ENCODE peak calls at places on chromosomes 1 and 21, in four cellular contexts. One of them, this sample, is unnamed.

GRCh38 chr1:87410771-87411170 is 82.1 kb downstream of the LMO4 start:
- DNase-seq in AG04450: no peak
- DNase-seq in PC-3: no peak
- DNase-seq in neuronal stem cell: no peak
- DNase-seq in this sample: no peak

GRCh38 chr1:67682659-67683197 is 2.3 kb upstream of the GADD45A start:
- DNase-seq in AG04450: peak; percentile 49
- DNase-seq in PC-3: peak; percentile 90
- DNase-seq in neuronal stem cell: no peak
- DNase-seq in this sample: no peak

GRCh38 chr21:44868707-44869106 is 4.8 kb downstream of the PTTG1IP start:
- DNase-seq in AG04450: no peak
- DNase-seq in PC-3: no peak
- DNase-seq in neuronal stem cell: no peak
- DNase-seq in this sample: no peak

GRCh38 chr1:117612517-117613248 is 6.8 kb downstream of the TENT5C start:
- DNase-seq in AG04450: peak; percentile 58
- DNase-seq in PC-3: peak; percentile 46
- DNase-seq in neuronal stem cell: no peak
- DNase-seq in this sample: no peak

GRCh38 chr1:241413386-241413785 is 56.4 kb upstream of the RGS7 start:
- DNase-seq in AG04450: peak; percentile 52
- DNase-seq in PC-3: peak; percentile 98
- DNase-seq in neuronal stem cell: no peak
- DNase-seq in this sample: no peak

GRCh38 chr1:182274618-182275017 is 117.0 kb downstream of the GLUL start:
- DNase-seq in AG04450: no peak
- DNase-seq in PC-3: no peak
- DNase-seq in neuronal stem cell: no peak
- DNase-seq in this sample: no peak

GRCh38 chr1:22711591-22712501 is 1.2 kb downstream of the EPHB2 start:
- DNase-seq in AG04450: no peak
- DNase-seq in PC-3: peak; percentile 12
- DNase-seq in neuronal stem cell: no peak
- DNase-seq in this sample: no peak

GRCh38 chr1:11422701-11423100 is 56.3 kb upstream of the DISP3 start:
- DNase-seq in AG04450: no peak
- DNase-seq in PC-3: no peak
- DNase-seq in neuronal stem cell: no peak
- DNase-seq in this sample: no peak

DNA sequence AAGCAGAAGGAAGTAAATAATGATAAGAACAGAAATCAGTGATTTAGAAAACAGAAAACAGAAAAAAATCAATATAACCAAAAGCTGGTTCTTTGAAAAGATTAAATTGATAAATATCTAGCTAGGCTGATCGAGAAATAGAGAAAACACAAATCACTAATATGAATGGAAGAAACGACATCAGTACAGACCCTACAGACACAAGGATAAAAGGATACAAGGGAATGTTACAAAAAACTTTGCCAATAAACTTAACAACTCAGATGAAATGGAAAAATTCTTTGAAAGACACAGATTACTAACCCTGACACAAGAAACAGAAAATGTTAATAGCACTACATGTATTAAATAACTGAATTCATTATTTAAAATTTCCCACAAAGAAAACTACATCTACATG is 6.3 kb upstream of the ARHGAP29 start:
- DNase-seq in AG04450: no peak
- DNase-seq in PC-3: no peak
- DNase-seq in neuronal stem cell: no peak
- DNase-seq in this sample: no peak
- H3K9me3 ChIP-seq in AG04450: no peaks in the 10 kb centered on the region
- H3K9me3 ChIP-seq in PC-3: no peaks in the 10 kb centered on the region
- H3K9me3 ChIP-seq in neuronal stem cell: peaks cover 4% of the 10 kb centered on the region
- H3K9me3 ChIP-seq in this sample: no peaks in the 10 kb centered on the region

DNA sequence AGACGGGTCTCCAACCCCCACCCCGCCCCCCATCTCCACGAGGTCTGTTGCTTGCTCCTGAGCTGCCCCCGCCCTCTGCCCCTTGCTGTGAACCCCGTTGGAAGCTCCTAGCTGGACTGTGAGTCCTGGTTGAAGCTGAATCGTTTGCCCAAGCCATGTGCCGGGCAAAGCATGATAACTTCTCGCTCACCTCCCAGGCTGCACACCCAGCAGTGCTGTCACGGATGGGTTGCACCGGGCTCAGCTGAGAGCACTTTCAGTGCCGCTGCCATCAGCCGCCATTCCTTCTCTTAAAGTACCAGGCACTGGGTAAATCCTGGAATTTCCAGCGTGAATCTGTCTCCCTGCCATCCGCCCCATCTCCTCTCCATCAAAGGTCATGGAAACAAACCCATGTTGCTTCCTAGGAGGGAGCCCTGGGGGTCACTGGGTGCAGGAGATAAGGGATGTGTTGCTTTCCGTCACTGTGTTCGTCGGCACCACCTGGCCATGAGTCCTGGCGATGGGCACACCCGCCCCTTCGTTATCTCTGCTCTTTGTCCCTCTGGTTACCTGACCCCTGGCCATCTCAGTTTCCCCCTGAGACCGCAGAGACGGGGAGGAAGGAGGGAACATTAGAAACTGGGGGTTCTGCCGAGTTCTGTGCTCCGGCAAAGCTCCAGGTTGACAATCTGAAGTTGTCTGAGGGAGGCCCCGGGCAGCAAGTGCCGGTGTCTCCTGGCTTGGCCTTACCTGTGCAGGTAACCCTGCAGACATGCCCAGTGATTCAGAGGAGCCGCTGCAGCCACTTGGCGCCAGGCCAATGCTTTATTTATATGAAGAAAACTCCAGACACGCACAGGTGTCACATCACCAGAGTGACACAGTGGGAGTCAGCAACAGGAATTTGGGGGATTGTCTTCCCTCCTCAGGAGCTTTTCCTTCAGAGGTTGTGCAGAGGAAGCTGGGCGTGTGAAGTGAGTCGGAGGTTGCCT is 2.7 kb downstream of the PDE9A start:
- DNase-seq in AG04450: no peak
- DNase-seq in PC-3: peak; percentile 86
- DNase-seq in neuronal stem cell: no peak
- DNase-seq in this sample: no peak
- H3K9me3 ChIP-seq in AG04450: no peaks in the 10 kb centered on the region
- H3K9me3 ChIP-seq in PC-3: no peaks in the 10 kb centered on the region
- H3K9me3 ChIP-seq in neuronal stem cell: no peaks in the 10 kb centered on the region
- H3K9me3 ChIP-seq in this sample: no peaks in the 10 kb centered on the region

DNA sequence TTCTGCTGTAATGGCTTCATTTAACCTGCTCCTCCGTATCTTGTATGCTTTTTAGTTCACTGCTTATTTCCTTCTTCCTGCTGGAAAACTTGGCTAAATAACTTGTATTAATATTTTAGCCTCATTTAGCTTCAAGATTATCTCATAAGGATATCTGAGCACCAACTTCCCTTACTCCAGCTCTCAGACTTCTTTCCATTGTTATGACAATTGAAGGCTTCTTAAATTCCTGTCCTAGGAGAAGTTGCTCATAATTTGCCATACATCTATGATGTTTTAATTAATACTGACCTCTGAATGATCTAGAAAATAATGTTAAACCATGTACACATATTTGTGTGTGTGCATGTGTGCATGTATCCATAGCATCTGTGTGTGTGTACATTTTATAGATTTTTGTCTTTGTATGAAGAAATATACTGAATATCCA is 1524.4 kb upstream of the TPTE start:
- DNase-seq in AG04450: no peak
- DNase-seq in PC-3: peak; percentile 1
- DNase-seq in neuronal stem cell: no peak
- DNase-seq in this sample: no peak
- H3K9me3 ChIP-seq in AG04450: peaks cover 18% of the 10 kb centered on the region
- H3K9me3 ChIP-seq in PC-3: no peaks in the 10 kb centered on the region
- H3K9me3 ChIP-seq in neuronal stem cell: no peaks in the 10 kb centered on the region
- H3K9me3 ChIP-seq in this sample: no peaks in the 10 kb centered on the region

GRCh38 chr21:9837946-9838801 is 683.2 kb upstream of the TPTE start:
- DNase-seq in AG04450: no peak
- DNase-seq in PC-3: peak; percentile 0
- DNase-seq in neuronal stem cell: no peak
- DNase-seq in this sample: peak; percentile 88
- H3K9me3 ChIP-seq in AG04450: peaks cover 32% of the 10 kb centered on the region
- H3K9me3 ChIP-seq in PC-3: peaks cover 28% of the 10 kb centered on the region
- H3K9me3 ChIP-seq in neuronal stem cell: no peaks in the 10 kb centered on the region
- H3K9me3 ChIP-seq in this sample: no peaks in the 10 kb centered on the region

GRCh38 chr21:27391990-27392389 is 425.1 kb upstream of the ADAMTS5 start:
- DNase-seq in AG04450: no peak
- DNase-seq in PC-3: no peak
- DNase-seq in neuronal stem cell: no peak
- DNase-seq in this sample: no peak
- H3K9me3 ChIP-seq in AG04450: no peaks in the 10 kb centered on the region
- H3K9me3 ChIP-seq in PC-3: no peaks in the 10 kb centered on the region
- H3K9me3 ChIP-seq in neuronal stem cell: no peaks in the 10 kb centered on the region
- H3K9me3 ChIP-seq in this sample: no peaks in the 10 kb centered on the region

GRCh38 chr1:26733392-26733791 is 37.6 kb downstream of the ARID1A start:
- DNase-seq in AG04450: no peak
- DNase-seq in PC-3: no peak
- DNase-seq in neuronal stem cell: no peak
- DNase-seq in this sample: no peak
- H3K9me3 ChIP-seq in AG04450: no peaks in the 10 kb centered on the region
- H3K9me3 ChIP-seq in PC-3: no peaks in the 10 kb centered on the region
- H3K9me3 ChIP-seq in neuronal stem cell: no peaks in the 10 kb centered on the region
- H3K9me3 ChIP-seq in this sample: no peaks in the 10 kb centered on the region

GRCh38 chr1:163876546-163876945 is 554.8 kb downstream of the NUF2 start:
- DNase-seq in AG04450: no peak
- DNase-seq in PC-3: no peak
- DNase-seq in neuronal stem cell: no peak
- DNase-seq in this sample: no peak
- H3K9me3 ChIP-seq in AG04450: no peaks in the 10 kb centered on the region
- H3K9me3 ChIP-seq in PC-3: no peaks in the 10 kb centered on the region
- H3K9me3 ChIP-seq in neuronal stem cell: no peaks in the 10 kb centered on the region
- H3K9me3 ChIP-seq in this sample: no peaks in the 10 kb centered on the region

GRCh38 chr1:247964933-247965332 is at the start of gene OR2AK2:
- DNase-seq in AG04450: no peak
- DNase-seq in PC-3: no peak
- DNase-seq in neuronal stem cell: no peak
- DNase-seq in this sample: no peak

GRCh38 chr1:247961796-247962195 is 3.2 kb upstream of the OR2AK2 start:
- DNase-seq in AG04450: no peak
- DNase-seq in PC-3: peak; percentile 86
- DNase-seq in neuronal stem cell: no peak
- DNase-seq in this sample: no peak

GRCh38 chr1:247966520-247967204 is 1.6 kb downstream of the OR2AK2 start:
- DNase-seq in AG04450: no peak
- DNase-seq in PC-3: no peak
- DNase-seq in neuronal stem cell: no peak
- DNase-seq in this sample: no peak

GRCh38 chr1:247962911-247963588 is 2.0 kb upstream of the OR2AK2 start:
- DNase-seq in AG04450: no peak
- DNase-seq in PC-3: no peak
- DNase-seq in neuronal stem cell: no peak
- DNase-seq in this sample: no peak
- H3K9me3 ChIP-seq in AG04450: peaks cover 20% of the 10 kb centered on the region
- H3K9me3 ChIP-seq in PC-3: no peaks in the 10 kb centered on the region
- H3K9me3 ChIP-seq in neuronal stem cell: no peaks in the 10 kb centered on the region
- H3K9me3 ChIP-seq in this sample: no peaks in the 10 kb centered on the region

This sample was measured in left lung.